ENCODE peak calls at places on chromosomes 6 and 20, in six cellular contexts. J, Y, F, Q, R and U are unnamed samples.

GRCh38 chr20:57087102-57087501 is 179.3 kb downstream of the BMP7 start:
- DNase-seq in Q (no peak), J (no peak), Y (no peak), R (no peak), F (no peak), U (no peak)

GRCh38 chr6:73521351-73522254 is 771 bp upstream of the EEF1A1 start:
- DNase-seq in F (peak), J (peak), Q (no peak), Y (no peak), R (peak), U (peak)

GRCh38 chr20:33894798-33895197 is 83.7 kb downstream of the CHMP4B start:
- DNase-seq in Y (no peak), R (no peak), F (no peak), J (no peak), Q (no peak), U (no peak)

GRCh38 chr6:123641497-123641896 is 4.7 kb upstream of the TRDN start:
- DNase-seq in F (no peak), Y (no peak), J (no peak), Q (no peak), R (no peak), U (no peak)

GRCh38 chr6:105713474-105714118 is 310.7 kb upstream of the PREP start:
- DNase-seq in Y (no peak), Q (no peak), F (no peak), J (no peak), R (no peak), U (no peak)

GRCh38 chr6:42446370-42446769 is 5.4 kb downstream of the TRERF1 start:
- DNase-seq in Y (no peak), R (no peak), F (no peak), Q (no peak), J (no peak), U (no peak)

GRCh38 chr6:155224618-155225017 is 39.2 kb upstream of the CLDN20 start:
- DNase-seq in Q (no peak), F (no peak), R (no peak), J (no peak), Y (no peak), U (no peak)

GRCh38 chr6:14478396-14479225 is 361.0 kb downstream of the CD83 start:
- DNase-seq in F (no peak), Y (no peak), R (no peak), Q (no peak), J (no peak), U (no peak)

GRCh38 chr20:7347409-7347808 is 579.9 kb downstream of the BMP2 start:
- DNase-seq in R (peak), F (no peak), Y (no peak), J (no peak), Q (no peak), U (no peak)

GRCh38 chr20:59912609-59913008 is 20.8 kb downstream of the SYCP2 start:
- DNase-seq in R (no peak), Q (no peak), J (no peak), Y (no peak), F (no peak), U (no peak)

GRCh38 chr6:82260890-82261732 is 13.6 kb upstream of the IBTK start:
- DNase-seq in R (no peak), Q (no peak), J (no peak), Y (no peak), F (no peak), U (no peak)

GRCh38 chr6:73362869-73363536 is 545 bp downstream of the KHDC3L start:
- DNase-seq in Q (no peak), F (no peak), R (no peak), J (no peak), Y (no peak), U (no peak)

GRCh38 chr6:119273799-119274595 is 75.6 kb downstream of the MAN1A1 start:
- DNase-seq in R (no peak), Q (no peak), J (no peak), Y (no peak), F (no peak), U (no peak)

GRCh38 chr6:117776441-117776840 is 101.2 kb downstream of the NUS1 start:
- DNase-seq in F (no peak), R (no peak), Q (no peak), J (no peak), Y (no peak), U (no peak)

GRCh38 chr6:85404497-85405174 is 45.2 kb upstream of the NT5E start:
- DNase-seq in J (no peak), Y (no peak), F (no peak), R (peak), Q (peak), U (no peak)

GRCh38 chr6:43773050-43773956 is 3.3 kb downstream of the VEGFA start:
- DNase-seq in Q (peak), F (peak), R (no peak), J (no peak), Y (no peak), U (no peak)

GRCh38 chr20:40265872-40266533 is 423.0 kb downstream of the MAFB start:
- DNase-seq in Q (peak), R (no peak), Y (no peak), F (no peak), J (peak), U (no peak)

GRCh38 chr6:84773431-84774173 is 9.2 kb upstream of the TBX18 start:
- DNase-seq in Y (no peak), J (peak), Q (no peak), R (no peak), F (no peak), U (no peak)

GRCh38 chr20:12925214-12925755 is 83.5 kb upstream of the SPTLC3 start:
- DNase-seq in J (peak), F (no peak), Y (peak), Q (peak), R (peak), U (peak)

GRCh38 chr20:6714202-6714800 is 53.2 kb upstream of the BMP2 start:
- DNase-seq in R (no peak), J (no peak), Y (no peak), F (no peak), Q (peak), U (no peak)

GRCh38 chr6:84762941-84763396 is 1.4 kb downstream of the TBX18 start:
- DNase-seq in Y (no peak), Q (no peak), R (no peak), F (no peak), J (peak), U (no peak)